ENCODE peak calls at places on chromosomes 7 and 10, in four cellular contexts. S is IMR-90, L is mesendoderm, T is H1. C is an unnamed sample. For H3K27me3, the result is how much of the 10 kb centered on the place peaks cover.

GRCh38 chr10:114869500-114869899 is 47.9 kb downstream of the FHIP2A start:
- DNase-seq in L (no peak), T (no peak), S (peak), C (no peak)

GRCh38 chr7:159139639-159140038 is 5.0 kb downstream of the VIPR2 start:
- DNase-seq in T (peak), L (no peak), S (no peak), C (no peak)

GRCh38 chr10:14466256-14466655 is 135.5 kb upstream of the FRMD4A start:
- DNase-seq in L (no peak), T (peak), S (peak), C (no peak)

GRCh38 chr7:116687801-116688201 is 15.8 kb downstream of the MET start:
- DNase-seq in L (no peak), S (peak), T (no peak), C (no peak)

GRCh38 chr10:60388709-60389241 is 900 bp downstream of the ANK3 start:
- DNase-seq in S (no peak), L (peak), T (no peak), C (no peak)

GRCh38 chr10:10774416-10774815 is 243.3 kb upstream of the CELF2 start:
- DNase-seq in S (no peak), L (no peak), T (no peak), C (no peak)

GRCh38 chr10:13759167-13759566 is 172.4 kb downstream of the PRPF18 start:
- DNase-seq in T (no peak), S (peak), L (peak), C (peak)

GRCh38 chr7:149801816-149802215 is 28.4 kb upstream of the ZNF467 start:
- DNase-seq in T (no peak), S (no peak), L (no peak), C (no peak)

GRCh38 chr7:16260236-16260728 is 161.1 kb downstream of the CRPPA start:
- DNase-seq in S (no peak), L (peak), T (no peak), C (no peak)

GRCh38 chr7:137454169-137455166 is 110.9 kb upstream of the PTN start:
- DNase-seq in T (no peak), L (peak), S (peak), C (no peak)

DNA sequence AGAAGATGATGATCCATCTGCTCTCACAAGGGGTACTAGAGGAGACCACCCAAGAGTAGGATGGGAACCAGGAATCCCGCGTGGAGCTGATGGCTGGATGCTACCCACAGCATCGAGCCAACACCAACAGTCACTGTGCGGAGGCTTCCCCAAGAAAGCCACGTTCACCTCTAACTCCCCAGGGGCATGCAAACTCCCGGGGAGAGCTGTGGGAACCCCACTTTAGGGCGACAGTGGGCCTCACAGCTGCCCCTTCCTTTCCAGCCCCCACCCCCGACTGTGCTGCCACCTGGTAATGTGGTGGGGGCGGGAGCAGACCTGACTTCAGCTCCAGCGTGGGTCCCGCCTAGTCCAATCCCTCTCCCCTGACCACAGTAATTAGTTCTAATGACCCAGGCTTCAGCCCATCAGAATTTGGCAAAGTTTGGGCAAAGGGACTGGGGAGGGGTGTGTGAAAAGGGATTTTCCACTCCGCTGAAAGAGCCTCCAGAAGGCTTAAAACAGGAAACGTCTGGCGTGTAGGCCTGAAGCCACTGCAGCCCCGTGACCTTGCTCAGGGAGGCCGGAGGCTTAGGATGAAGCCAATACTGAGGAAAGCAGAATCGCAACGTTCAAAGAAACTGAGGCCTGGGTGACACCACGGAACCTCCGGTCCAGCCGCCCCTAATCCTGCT is 20.3 kb downstream of the ASB13 start:
- DNase-seq in S (no peak), L (no peak), T (no peak), C (no peak)
- H4K8ac ChIP-seq in S (no peak), L (no peak), T (no peak), C (no peak)

GRCh38 chr10:7411671-7412481 is 1.0 kb upstream of the SFMBT2 start:
- DNase-seq in S (no peak), T (peak), L (peak), C (peak)

GRCh38 chr10:7409045-7409731 is 1.6 kb downstream of the SFMBT2 start:
- DNase-seq in S (no peak), T (no peak), L (peak), C (peak)

GRCh38 chr10:7410800-7411670 is at the start of gene SFMBT2:
- DNase-seq in L (peak), T (peak), S (peak), C (peak)

GRCh38 chr10:7409732-7410168 is 1.1 kb downstream of the SFMBT2 start:
- DNase-seq in T (no peak), L (peak), S (no peak), C (no peak)

DNA sequence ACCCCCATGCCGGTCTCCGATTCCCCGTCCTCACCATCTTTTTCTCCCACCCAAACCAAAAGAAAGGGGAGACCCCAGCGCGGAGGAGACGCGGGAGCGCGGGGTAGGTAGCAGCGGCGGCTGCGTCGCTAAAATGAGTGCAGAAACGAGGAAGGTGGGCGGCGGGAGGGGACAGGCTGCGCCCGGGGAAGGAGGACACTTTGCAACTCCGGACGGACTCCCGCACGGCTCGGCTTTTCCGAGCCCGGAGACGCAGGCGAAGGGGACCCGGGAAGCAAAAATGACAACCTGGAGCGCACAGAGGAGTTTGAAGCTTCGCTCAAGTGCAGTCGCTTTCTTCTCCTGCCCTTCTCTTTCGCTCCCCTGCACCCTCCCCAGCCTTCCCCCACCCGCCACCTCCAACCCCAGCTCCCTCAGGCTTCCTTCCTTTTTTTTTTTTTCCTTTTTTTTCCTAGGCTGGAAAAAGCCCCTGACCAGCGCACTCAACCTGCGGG is 481 bp downstream of the SFMBT2 start:
- DNase-seq in S (peak), T (peak), L (peak), C (peak)
- H3K27me3 ChIP-seq in S (under half), T (under half), L (under half), C (under half)

GRCh38 chr7:104111294-104111693 is 96.5 kb downstream of the ORC5 start:
- DNase-seq in T (no peak), S (no peak), L (no peak), C (no peak)

DNA sequence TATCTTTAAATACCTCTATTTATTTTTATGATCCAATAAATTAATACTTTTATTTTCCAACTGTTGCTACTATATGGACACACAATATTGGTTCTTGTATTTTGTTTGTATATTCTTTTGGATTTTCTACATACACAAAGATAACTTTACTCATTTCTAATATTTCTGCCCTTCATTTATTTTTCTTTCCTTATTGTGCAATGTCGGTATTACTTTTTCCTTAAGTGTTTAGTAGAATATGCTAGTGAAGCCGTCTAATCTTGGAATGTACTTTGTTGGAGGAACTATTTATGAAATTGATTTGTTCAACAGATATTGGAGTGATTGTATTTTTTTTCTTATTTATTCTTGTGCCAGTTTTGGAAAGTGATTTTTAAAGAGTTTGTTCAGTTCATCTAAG is 94.0 kb downstream of the ORC5 start:
- DNase-seq in L (no peak), T (no peak), S (no peak), C (no peak)
- H4K5ac ChIP-seq in L (no peak), T (no peak), S (no peak), C (no peak)

DNA sequence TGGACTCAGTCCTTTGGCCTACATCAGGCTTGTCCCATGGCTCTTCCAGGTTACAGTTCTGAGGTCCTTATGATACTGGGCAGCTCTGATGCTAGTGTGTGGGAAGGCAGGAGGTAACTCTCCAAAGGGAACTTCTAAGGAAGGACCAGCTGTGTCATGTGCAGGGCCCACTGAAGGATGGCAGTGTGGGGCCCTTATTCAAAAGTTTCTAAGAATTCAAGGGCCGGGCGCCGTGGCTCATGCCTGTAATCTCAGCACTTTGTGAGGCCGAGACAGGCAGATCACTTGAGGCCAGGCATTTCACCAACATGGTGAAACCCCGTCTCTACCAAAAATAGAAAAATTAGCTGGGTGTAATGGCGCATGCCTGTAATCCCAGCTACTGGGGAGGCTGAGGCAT is 254.2 kb upstream of the HABP2 start:
- DNase-seq in S (no peak), T (no peak), L (no peak), C (no peak)
- H4K8ac ChIP-seq in S (no peak), T (no peak), L (no peak), C (no peak)

GRCh38 chr7:101368422-101369165 is 5.9 kb downstream of the COL26A1 start:
- DNase-seq in L (peak), S (no peak), T (no peak), C (no peak)
- H3K27me3 ChIP-seq in L (under half), S (under half), T (under half), C (under half)

GRCh38 chr10:51640120-51640819 is 59.1 kb downstream of the CSTF2T start:
- DNase-seq in L (no peak), T (no peak), S (no peak), C (no peak)
- H4K5ac ChIP-seq in L (no peak), T (no peak), S (no peak), C (no peak)

DNA sequence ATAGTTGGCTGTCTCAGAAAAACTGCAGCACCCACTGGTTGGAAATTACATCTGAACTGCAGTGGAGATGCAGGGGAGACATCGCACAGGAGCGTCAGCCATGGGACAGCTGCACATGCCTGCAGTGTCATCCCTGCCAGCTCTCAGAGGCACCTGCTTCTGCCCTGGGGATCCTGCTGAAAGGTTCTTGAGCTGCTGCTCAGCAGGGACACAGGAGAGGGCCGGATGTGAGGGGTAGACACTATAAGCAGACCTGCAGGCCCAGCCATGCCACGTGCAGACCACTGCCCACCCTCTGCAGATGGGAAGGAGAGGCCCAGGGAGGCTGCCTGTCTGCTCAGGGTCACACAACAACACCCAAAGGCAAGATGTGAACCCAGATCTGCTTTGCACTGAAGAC is 601.4 kb downstream of the DNAJB6 start:
- DNase-seq in T (no peak), S (no peak), L (no peak), C (no peak)
- H4K8ac ChIP-seq in T (no peak), S (no peak), L (no peak), C (no peak)

GRCh38 chr10:117541909-117542705 is 439 bp upstream of the EMX2 start:
- DNase-seq in T (peak), S (peak), L (peak), C (peak)

GRCh38 chr10:117541405-117541908 is 1.1 kb upstream of the EMX2 start:
- DNase-seq in S (no peak), L (peak), T (no peak), C (peak)

GRCh38 chr10:117539271-117539876 is 3.2 kb upstream of the EMX2 start:
- DNase-seq in L (peak), T (no peak), S (no peak), C (no peak)

GRCh38 chr10:117540640-117541404 is 1.7 kb upstream of the EMX2 start:
- DNase-seq in T (no peak), L (peak), S (no peak), C (no peak)

GRCh38 chr10:117539903-117540639 is 2.5 kb upstream of the EMX2 start:
- DNase-seq in L (peak), S (no peak), T (no peak), C (no peak)
- H3K27me3 ChIP-seq in L (half or more), S (half or more), T (half or more), C (half or more)

GRCh38 chr10:25831138-25831537 is 102.9 kb upstream of the MYO3A start:
- DNase-seq in T (no peak), L (no peak), S (no peak), C (no peak)

GRCh38 chr10:25824050-25824449 is 110.0 kb upstream of the MYO3A start:
- DNase-seq in T (no peak), S (no peak), L (peak), C (no peak)

GRCh38 chr10:25828475-25828874 is 105.6 kb upstream of the MYO3A start:
- DNase-seq in L (no peak), T (no peak), S (no peak), C (no peak)
- H4K5ac ChIP-seq in L (no peak), T (no peak), S (no peak), C (no peak)

C was measured in H9.